ENCODE peak calls at places on chromosomes 4 and X, in eight cellular contexts. Z is GM23248, S is AG04449, V is dorsolateral prefrontal cortex, M is astrocyte of the spinal cord, O is heart right ventricle, U is GM12865, N is A673. X is an unnamed sample.

GRCh38 chr4:1200425-1201035 is 28.1 kb upstream of the SPON2 start:
- DNase-seq in Z (peak), S (peak), V (peak), M (peak), O (peak), U (peak), N (peak), X (peak)

GRCh38 chrX:110317079-110317819 is 636 bp downstream of the AMMECR1 start:
- DNase-seq in Z (peak), S (no peak), V (peak), M (no peak), O (no peak), U (peak), N (peak), X (no peak)

GRCh38 chrX:65127804-65128203 is 151.6 kb upstream of the ZC4H2 start:
- DNase-seq in Z (peak), S (no peak), V (no peak), M (no peak), O (peak), U (no peak), N (no peak), X (peak)

GRCh38 chr4:134539729-134540231 is 338.2 kb upstream of the PABPC4L start:
- DNase-seq in Z (no peak), S (no peak), V (no peak), M (no peak), O (no peak), U (no peak), N (no peak), X (no peak)

GRCh38 chr4:168076989-168077725 is 15.2 kb upstream of the ANXA10 start:
- DNase-seq in Z (peak), S (no peak), V (peak), M (peak), O (peak), U (peak), N (peak), X (peak)

GRCh38 chr4:127783026-127783769 is 1.1 kb downstream of the HSPA4L start:
- DNase-seq in Z (peak), S (peak), V (peak), M (peak), O (peak), U (no peak), N (no peak), X (no peak)

GRCh38 chr4:152992027-152992426 is 55.9 kb downstream of the FHDC1 start:
- DNase-seq in Z (no peak), S (no peak), V (no peak), M (no peak), O (no peak), U (no peak), N (no peak), X (no peak)

GRCh38 chr4:42906906-42907774 is 14.6 kb downstream of the GRXCR1 start:
- DNase-seq in Z (peak), S (no peak), V (no peak), M (peak), O (no peak), U (no peak), N (no peak), X (no peak)

GRCh38 chrX:40127052-40127451 is 29.3 kb upstream of the BCOR start:
- DNase-seq in Z (peak), S (no peak), V (no peak), M (no peak), O (no peak), U (peak), N (no peak), X (peak)

GRCh38 chrX:50581405-50581804 is 110.8 kb upstream of the DGKK start:
- DNase-seq in Z (no peak), S (no peak), V (no peak), M (no peak), O (no peak), U (no peak), N (no peak), X (no peak)

GRCh38 chr4:79294064-79294463 is 31.8 kb downstream of the NAA11 start:
- DNase-seq in Z (peak), S (no peak), V (no peak), M (peak), O (no peak), U (no peak), N (no peak), X (no peak)

GRCh38 chr4:177251237-177251636 is 58.4 kb upstream of the NEIL3 start:
- DNase-seq in Z (no peak), S (no peak), V (no peak), M (no peak), O (no peak), U (no peak), N (no peak), X (peak)

GRCh38 chr4:155522201-155522600 is 144.4 kb upstream of the GUCY1A1 start:
- DNase-seq in Z (no peak), S (no peak), V (no peak), M (peak), O (no peak), U (no peak), N (no peak), X (no peak)

GRCh38 chr4:158292156-158292555 is 81.9 kb downstream of the TMEM144 start:
- DNase-seq in Z (no peak), S (no peak), V (no peak), M (no peak), O (no peak), U (no peak), N (no peak), X (no peak)
- H3K4me3 ChIP-seq in Z (no peak), S (no peak), V (no peak), M (no peak), O (no peak), U (no peak), N (no peak), X (no peak)

GRCh38 chr4:165783626-165784025 is 89.4 kb upstream of the TLL1 start:
- DNase-seq in Z (no peak), S (no peak), V (no peak), M (no peak), O (peak), U (no peak), N (no peak), X (no peak)

GRCh38 chr4:165785337-165785736 is 87.7 kb upstream of the TLL1 start:
- DNase-seq in Z (no peak), S (no peak), V (no peak), M (no peak), O (no peak), U (no peak), N (no peak), X (no peak)

GRCh38 chr4:165779950-165780670 is 92.9 kb upstream of the TLL1 start:
- DNase-seq in Z (no peak), S (no peak), V (no peak), M (peak), O (no peak), U (no peak), N (no peak), X (no peak)

GRCh38 chr4:165784672-165785071 is 88.4 kb upstream of the TLL1 start:
- DNase-seq in Z (no peak), S (no peak), V (no peak), M (peak), O (peak), U (no peak), N (no peak), X (no peak)

GRCh38 chr4:165780735-165781134 is 92.3 kb upstream of the TLL1 start:
- DNase-seq in Z (no peak), S (no peak), V (no peak), M (no peak), O (no peak), U (no peak), N (no peak), X (no peak)
- H3K4me3 ChIP-seq in Z (no peak), S (no peak), V (no peak), M (no peak), O (no peak), U (no peak), N (no peak), X (no peak)

GRCh38 chr4:111930658-111931057 is 214.6 kb upstream of the FAM241A start:
- DNase-seq in Z (no peak), S (no peak), V (no peak), M (no peak), O (no peak), U (peak), N (no peak), X (no peak)
- H3K4me3 ChIP-seq in Z (no peak), S (no peak), V (no peak), M (no peak), O (no peak), U (no peak), N (no peak), X (no peak)

GRCh38 chrX:131763674-131764073 is 219.8 kb downstream of the OR13H1 start:
- DNase-seq in Z (peak), S (no peak), V (peak), M (peak), O (no peak), U (peak), N (peak), X (peak)
- H3K4me3 ChIP-seq in Z (no peak), S (no peak), V (peak), M (peak), O (no peak), U (no peak), N (no peak), X (no peak)

GRCh38 chrX:1453951-1454785 is 1.5 kb upstream of the ASMTL start:
- DNase-seq in Z (peak), S (peak), V (peak), M (peak), O (peak), U (peak), N (peak), X (peak)
- H3K4me3 ChIP-seq in Z (peak), S (peak), V (peak), M (peak), O (peak), U (peak), N (peak), X (peak)

GRCh38 chrX:155026420-155026726 is 271 bp upstream of the FUNDC2 start:
- DNase-seq in Z (no peak), S (no peak), V (no peak), M (no peak), O (no peak), U (no peak), N (no peak), X (no peak)
- H3K4me3 ChIP-seq in Z (peak), S (peak), V (peak), M (peak), O (peak), U (peak), N (peak), X (peak)

GRCh38 chr4:15935504-15936392 is 2.8 kb downstream of the FGFBP1 start:
- DNase-seq in Z (no peak), S (no peak), V (no peak), M (no peak), O (no peak), U (no peak), N (no peak), X (no peak)
- H3K4me3 ChIP-seq in Z (no peak), S (no peak), V (no peak), M (no peak), O (no peak), U (no peak), N (no peak), X (no peak)

DNA sequence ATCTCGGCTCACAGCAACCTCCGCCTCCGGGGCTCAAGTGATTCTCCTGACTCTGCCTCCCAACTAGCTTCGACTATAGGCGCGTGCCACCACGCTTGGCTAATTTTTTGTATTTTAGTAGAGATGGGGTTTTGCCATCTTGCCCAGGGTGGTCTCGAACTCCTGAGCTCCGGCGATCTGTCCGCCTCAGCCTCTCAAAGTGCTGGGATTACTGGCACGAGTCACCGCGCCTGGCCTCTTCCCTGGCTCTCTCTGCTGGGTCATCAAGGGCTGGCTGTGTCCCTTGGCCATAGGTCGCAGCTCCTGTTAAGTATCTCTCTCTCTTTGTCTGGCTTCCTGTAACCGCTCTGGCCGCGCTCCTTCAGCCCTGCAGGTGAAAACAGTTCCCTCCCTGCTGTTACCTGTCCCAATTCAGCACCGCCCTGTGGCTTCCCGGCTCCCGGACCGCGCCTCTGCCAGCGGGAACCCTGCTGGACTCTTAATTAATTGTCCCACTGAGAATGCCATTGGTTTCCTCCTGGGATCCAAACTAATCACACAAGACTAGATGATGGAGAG is 1.3 kb upstream of the RGS12 start:
- DNase-seq in Z (no peak), S (no peak), V (peak), M (no peak), O (no peak), U (no peak), N (no peak), X (no peak)
- H3K4me3 ChIP-seq in Z (peak), S (peak), V (peak), M (peak), O (peak), U (peak), N (peak), X (peak)